ENCODE peak calls at places on chromosome 7, in nine cellular contexts. K, C, S, G, U, J, Q, N and B are unnamed samples.

GRCh38 chr7:92279429-92280031 is 33.8 kb downstream of the ANKIB1 start:
- DNase-seq in C (no peak), G (no peak), K (no peak), N (no peak), U (no peak), Q (no peak), J (no peak), S (no peak), B (no peak)

GRCh38 chr7:92831716-92832622 is 4.4 kb downstream of the CDK6 start:
- DNase-seq in G (no peak), N (peak; percentile 80), J (no peak), Q (no peak), C (no peak), S (peak; percentile 46), K (no peak), U (no peak), B (peak; percentile 32)

GRCh38 chr7:13104128-13104527 is 416.7 kb downstream of the ARL4A start:
- DNase-seq in K (no peak), J (no peak), N (no peak), U (no peak), S (no peak), G (no peak), C (no peak), Q (no peak), B (no peak)

GRCh38 chr7:47444376-47445098 is 137.4 kb downstream of the TNS3 start:
- DNase-seq in Q (peak; percentile 65), U (no peak), K (peak; percentile 25), S (no peak), G (peak; percentile 58), N (peak; percentile 43), C (peak; percentile 40), J (peak; percentile 40), B (no peak)

GRCh38 chr7:142629588-142630260 is 119.5 kb upstream of the PRSS1 start:
- DNase-seq in N (peak; percentile 49), S (no peak), G (no peak), U (no peak), Q (no peak), J (no peak), C (no peak), K (no peak), B (no peak)

GRCh38 chr7:47571355-47572100 is 10.4 kb downstream of the TNS3 start:
- DNase-seq in J (no peak), U (peak; percentile 92), K (peak; percentile 89), N (peak; percentile 89), C (no peak), Q (peak; percentile 72), G (peak; percentile 87), S (no peak), B (peak; percentile 76)

GRCh38 chr7:131013716-131014115 is 279.7 kb upstream of the KLF14 start:
- DNase-seq in S (no peak), K (no peak), C (no peak), U (no peak), J (no peak), N (no peak), G (no peak), Q (no peak), B (no peak)

GRCh38 chr7:103984050-103984449 is 5.4 kb downstream of the RELN start:
- DNase-seq in S (no peak), Q (no peak), C (no peak), K (no peak), N (no peak), J (no peak), G (no peak), U (no peak), B (no peak)

GRCh38 chr7:977326-978048 is 2.1 kb upstream of the COX19 start:
- DNase-seq in J (peak; percentile 36), S (peak; percentile 89), Q (peak; percentile 81), C (no peak), K (no peak), U (peak; percentile 84), N (peak; percentile 34), G (peak; percentile 87), B (no peak)

GRCh38 chr7:978049-978346 is 2.6 kb upstream of the COX19 start:
- DNase-seq in J (no peak), N (no peak), S (no peak), U (peak; percentile 62), Q (no peak), C (no peak), K (no peak), G (no peak), B (no peak)

GRCh38 chr7:975702-976473 is 539 bp upstream of the COX19 start:
- DNase-seq in K (peak; percentile 70), Q (no peak), S (no peak), U (no peak), J (no peak), N (no peak), G (peak; percentile 56), C (no peak), B (no peak)

GRCh38 chr7:978416-979091 is 3.2 kb upstream of the COX19 start:
- DNase-seq in C (no peak), K (no peak), U (peak; percentile 68), J (no peak), Q (no peak), S (no peak), N (no peak), G (no peak), B (no peak)

DNA sequence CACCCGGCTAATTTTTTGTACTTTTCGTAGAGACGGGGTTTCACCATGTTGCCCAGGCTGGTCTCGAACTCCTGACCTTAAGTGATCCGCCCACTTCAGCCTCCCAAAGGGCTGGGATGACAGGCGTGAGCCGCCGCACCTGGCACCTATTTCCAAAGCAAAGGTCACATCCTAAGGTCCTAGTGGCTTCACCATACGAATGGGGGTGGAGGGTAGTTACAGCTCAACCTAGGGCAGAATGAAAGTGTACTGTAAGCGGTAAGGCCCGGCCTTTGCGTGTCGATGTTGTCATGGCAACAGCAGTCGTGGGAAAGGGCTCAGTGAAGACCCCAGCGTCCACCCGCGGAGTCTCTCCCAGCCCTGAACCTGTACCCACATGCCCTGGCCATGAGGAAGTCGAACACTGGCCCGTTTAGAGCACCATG is 1.6 kb upstream of the COX19 start:
- DNase-seq in G (peak; percentile 46), K (peak; percentile 58), S (peak; percentile 45), U (no peak), Q (peak; percentile 60), C (no peak), N (no peak), J (no peak), B (no peak)
- H3K4me1 ChIP-seq in G (peaks cover 63% of the 10 kb centered on the region), K (peaks cover 25% of the 10 kb centered on the region), S (peaks cover 62% of the 10 kb centered on the region), U (peaks cover 16% of the 10 kb centered on the region), Q (peaks cover 17% of the 10 kb centered on the region), C (no peaks in the 10 kb centered on the region), N (peaks cover 10% of the 10 kb centered on the region), J (peaks cover 24% of the 10 kb centered on the region), B (peaks cover 5% of the 10 kb centered on the region)

GRCh38 chr7:84232653-84233052 is 38.1 kb upstream of the SEMA3A start:
- DNase-seq in N (peak; percentile 44), U (no peak), C (no peak), K (no peak), Q (no peak), G (no peak), J (no peak), S (no peak), B (no peak)

GRCh38 chr7:84230491-84230890 is 35.9 kb upstream of the SEMA3A start:
- DNase-seq in K (no peak), U (no peak), Q (no peak), J (no peak), N (no peak), S (no peak), G (no peak), C (no peak), B (no peak)

GRCh38 chr7:84231157-84231556 is 36.6 kb upstream of the SEMA3A start:
- DNase-seq in G (no peak), Q (no peak), J (no peak), K (no peak), S (no peak), N (no peak), U (no peak), C (no peak), B (no peak)

DNA sequence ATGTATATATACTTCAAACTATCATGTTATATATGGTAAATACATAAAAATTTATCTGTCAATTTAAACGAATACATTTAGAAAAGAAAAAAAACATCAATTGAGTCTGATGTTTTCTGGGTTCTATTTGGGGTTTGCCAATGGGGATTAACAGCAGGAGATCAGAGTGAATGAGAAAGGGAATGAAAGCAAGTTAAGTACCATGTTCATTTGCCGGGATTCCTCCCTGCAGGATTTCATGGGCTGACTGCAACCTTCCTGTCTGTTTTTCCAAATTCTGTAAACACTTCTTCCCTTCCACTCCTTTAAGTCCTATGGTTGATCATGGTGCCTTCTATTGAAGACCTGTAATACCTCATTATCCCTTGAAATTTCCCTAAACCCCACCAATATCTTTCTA is 33.9 kb upstream of the SEMA3A start:
- DNase-seq in C (no peak), N (no peak), Q (no peak), G (no peak), K (no peak), J (no peak), U (no peak), S (no peak), B (no peak)
- H3K4me3 ChIP-seq in C (no peak overlapping the region), N (no peak overlapping the region), Q (no peak overlapping the region), G (no peak overlapping the region), K (no peak overlapping the region), J (no peak overlapping the region), U (no peak overlapping the region), S (no peak overlapping the region), B (no peak overlapping the region)

GRCh38 chr7:2381227-2381626 is 22.2 kb upstream of the CHST12 start:
- DNase-seq in J (no peak), S (no peak), N (no peak), Q (no peak), G (no peak), C (no peak), K (no peak), U (no peak), B (no peak)

GRCh38 chr7:2386964-2387669 is 16.3 kb upstream of the CHST12 start:
- DNase-seq in U (no peak), S (no peak), Q (no peak), J (no peak), C (no peak), K (no peak), G (no peak), N (no peak), B (peak; percentile 40)

GRCh38 chr7:2383543-2384274 is 19.7 kb upstream of the CHST12 start:
- DNase-seq in C (no peak), J (no peak), U (no peak), G (no peak), N (no peak), Q (no peak), K (no peak), S (no peak), B (peak; percentile 31)

GRCh38 chr7:2381881-2382509 is 21.4 kb upstream of the CHST12 start:
- DNase-seq in S (no peak), U (no peak), J (no peak), C (no peak), Q (no peak), K (no peak), N (no peak), G (no peak), B (no peak)

GRCh38 chr7:2384354-2385243 is 18.8 kb upstream of the CHST12 start:
- DNase-seq in C (no peak), G (no peak), N (no peak), U (no peak), S (peak; percentile 30), J (no peak), K (no peak), Q (no peak), B (no peak)
- TF ChIP-seq CTCF in C (no peak), G (no peak), N (no peak), U (no peak), S (no peak), J (no peak), K (no peak), Q (no peak), B (peak; percentile 28)

DNA sequence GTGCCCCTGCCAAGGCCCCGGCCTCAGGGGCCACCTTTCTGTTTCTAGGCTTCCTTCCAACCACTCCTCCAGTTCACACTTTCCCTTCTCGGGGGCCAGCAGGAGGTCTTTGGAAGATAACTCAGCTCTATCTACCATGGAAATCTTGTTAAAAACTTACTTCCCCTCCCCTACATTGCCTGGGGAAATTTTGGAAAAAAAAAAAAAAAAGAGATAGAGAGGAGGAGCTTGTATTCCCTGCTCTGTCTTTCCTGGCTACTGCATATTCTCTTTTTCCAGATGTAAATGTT is 154.2 kb downstream of the BMPER start:
- DNase-seq in S (no peak), J (no peak), G (no peak), C (no peak), N (no peak), U (no peak), K (no peak), Q (no peak), B (no peak)
- H3K4me1 ChIP-seq in S (no peaks in the 10 kb centered on the region), J (peaks cover 77% of the 10 kb centered on the region), G (no peaks in the 10 kb centered on the region), C (no peaks in the 10 kb centered on the region), N (no peaks in the 10 kb centered on the region), U (no peaks in the 10 kb centered on the region), K (peaks cover 7% of the 10 kb centered on the region), Q (no peaks in the 10 kb centered on the region), B (no peaks in the 10 kb centered on the region)